ENCODE peak calls at places on chromosomes 7 and 10, in seven cellular contexts. U, Q, K, L, A, O and C are unnamed samples.

GRCh38 chr7:47375121-47375551 is 206.8 kb downstream of the TNS3 start:
- DNase-seq in U (peak), Q (peak), K (peak), L (no peak), A (no peak), O (peak), C (peak)

GRCh38 chr7:24566274-24566673 is 7.0 kb upstream of the PALS2 start:
- DNase-seq in U (no peak), Q (no peak), K (no peak), L (no peak), A (no peak), O (no peak), C (no peak)

GRCh38 chr10:31004611-31005193 is 27.0 kb downstream of the ZNF438 start:
- DNase-seq in U (peak), Q (peak), K (peak), L (no peak), A (no peak), O (peak), C (peak)

GRCh38 chr10:132526676-132527075 is 10.9 kb upstream of the INPP5A start:
- DNase-seq in U (peak), Q (peak), K (peak), L (no peak), A (no peak), O (peak), C (no peak)

GRCh38 chr10:5447071-5447470 is 34.7 kb downstream of the NET1 start:
- DNase-seq in U (peak), Q (peak), K (no peak), L (no peak), A (no peak), O (peak), C (peak)

GRCh38 chr10:12709516-12709915 is 292.0 kb downstream of the CCDC3 start:
- DNase-seq in U (peak), Q (no peak), K (peak), L (no peak), A (no peak), O (peak), C (peak)

GRCh38 chr10:95537543-95537930 is 23.6 kb downstream of the SORBS1 start:
- DNase-seq in U (no peak), Q (no peak), K (no peak), L (no peak), A (no peak), O (no peak), C (no peak)

GRCh38 chr7:27094304-27095049 is 1.3 kb downstream of the HOXA1 start:
- DNase-seq in U (no peak), Q (no peak), K (no peak), L (no peak), A (no peak), O (no peak), C (no peak)

GRCh38 chr10:30055094-30055701 is 4.2 kb downstream of the JCAD start:
- DNase-seq in U (peak), Q (peak), K (peak), L (no peak), A (no peak), O (peak), C (no peak)

GRCh38 chr10:30788307-30788706 is 158.8 kb upstream of the LYZL2 start:
- DNase-seq in U (no peak), Q (peak), K (peak), L (no peak), A (no peak), O (peak), C (peak)

GRCh38 chr10:29273478-29273877 is 15.4 kb upstream of the LYZL1 start:
- DNase-seq in U (no peak), Q (no peak), K (no peak), L (no peak), A (no peak), O (no peak), C (no peak)

DNA sequence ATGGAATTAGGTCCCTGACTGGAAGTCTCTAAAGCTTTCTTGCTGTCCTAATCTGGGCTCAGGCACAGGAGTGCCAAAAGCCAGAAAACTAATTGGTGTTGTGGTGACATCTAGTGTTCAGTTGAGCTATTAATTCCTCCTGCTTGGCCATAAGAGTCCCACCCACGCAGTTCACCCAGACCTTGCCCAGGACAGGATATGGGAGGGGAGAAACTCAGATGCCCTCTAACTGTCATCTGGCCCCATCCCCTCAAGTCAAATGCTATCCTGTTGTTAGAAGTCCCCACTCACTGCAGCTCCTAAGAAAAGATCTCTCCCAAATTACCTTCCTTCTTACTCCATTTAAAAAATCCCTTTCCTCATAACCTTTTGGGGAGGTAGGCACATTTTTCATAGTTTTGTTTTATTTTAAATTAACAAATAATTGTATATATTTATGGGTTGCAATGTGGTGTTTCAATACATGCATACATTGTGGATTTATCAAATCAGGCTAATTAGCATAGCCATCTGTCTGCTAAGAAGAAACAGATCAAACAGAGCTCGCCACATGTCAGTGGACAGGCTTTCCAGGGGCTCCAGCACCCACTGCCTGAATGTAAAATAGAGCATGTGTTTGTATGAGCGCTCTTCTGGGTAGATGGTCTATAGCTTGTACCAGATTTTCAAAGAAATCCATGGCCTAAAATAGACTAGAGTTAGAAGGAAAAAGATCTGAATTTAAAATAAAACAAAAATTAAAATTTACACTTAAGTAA is 84.0 kb downstream of the GSAP start:
- DNase-seq in U (peak), Q (peak), K (peak), L (peak), A (peak), O (peak), C (peak)
- H3K4me3 ChIP-seq in U (no peak), Q (no peak), K (no peak), L (no peak), A (no peak), O (no peak), C (no peak)

DNA sequence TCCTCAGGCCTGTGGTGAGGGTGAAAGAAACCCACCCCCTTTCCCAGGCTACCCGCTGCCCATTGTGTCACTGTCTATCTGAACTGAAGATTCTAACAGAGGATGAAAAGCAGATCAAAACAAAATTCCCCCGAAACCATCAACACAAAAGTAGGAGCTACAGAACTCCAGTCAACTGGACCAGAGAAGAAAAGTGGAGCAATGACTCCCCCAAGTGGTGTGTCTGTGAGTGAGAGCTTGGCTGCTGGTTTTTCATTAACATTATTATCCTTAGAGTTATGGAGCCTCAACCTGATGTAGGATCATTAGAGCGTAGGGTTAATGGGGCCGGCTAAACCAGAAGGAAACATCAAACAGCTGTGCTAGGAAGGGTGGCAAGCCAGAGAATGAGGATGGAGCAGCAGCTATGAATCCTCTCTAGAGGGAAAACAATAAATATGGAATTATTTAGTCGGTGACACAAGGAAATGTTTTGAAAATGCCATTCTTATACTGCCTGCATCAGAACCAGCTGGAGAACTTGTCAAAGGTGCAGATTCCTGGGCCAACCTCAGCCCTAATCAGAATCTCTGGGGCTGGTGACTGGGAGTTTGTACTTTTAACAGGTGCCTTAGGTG is 38.3 kb downstream of the AKR1B1 start:
- DNase-seq in U (peak), Q (peak), K (peak), L (peak), A (no peak), O (peak), C (peak)
- TF ChIP-seq CTCF in U (peak), Q (peak), K (peak), L (peak), A (peak), O (peak), C (peak)

DNA sequence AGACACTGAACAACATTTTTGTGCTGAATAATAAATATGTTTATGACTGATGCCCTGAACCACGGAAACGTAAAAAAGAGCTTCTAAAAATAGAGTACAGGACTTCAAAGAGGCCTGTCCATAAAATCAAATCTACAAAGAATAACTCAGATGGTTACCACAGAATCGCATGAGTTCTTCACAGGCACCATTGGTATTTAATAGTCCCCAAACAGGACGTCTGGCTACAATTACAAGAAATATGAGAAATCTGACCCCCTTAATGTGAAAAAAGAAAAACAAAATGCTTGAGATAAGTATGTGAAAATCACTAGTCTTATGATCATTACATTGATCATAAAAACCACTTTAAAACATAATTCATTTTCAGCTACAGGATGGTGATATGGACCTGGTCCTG is 20.8 kb downstream of the CYTH3 start:
- DNase-seq in U (peak), Q (peak), K (no peak), L (no peak), A (no peak), O (no peak), C (no peak)
- H3K4me3 ChIP-seq in U (no peak), Q (peak), K (no peak), L (no peak), A (no peak), O (no peak), C (no peak)

DNA sequence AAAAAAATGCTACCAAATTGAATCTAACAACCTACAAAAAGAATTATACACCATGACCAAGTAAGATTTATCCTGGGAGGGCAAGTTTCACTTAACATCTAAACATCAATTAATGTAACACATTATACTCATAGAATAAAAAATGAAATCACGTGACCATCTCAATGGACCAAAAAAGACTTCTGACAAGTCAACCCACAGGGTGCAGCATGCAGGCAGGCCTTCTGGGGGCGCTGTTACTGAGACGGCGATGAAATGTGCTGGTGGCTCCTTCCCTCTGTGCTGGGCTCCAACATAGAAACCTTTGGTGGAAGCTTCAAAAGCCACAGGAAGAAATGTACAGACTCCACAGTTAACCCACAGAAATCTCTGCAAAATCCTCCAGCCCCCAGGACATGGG is 103.1 kb downstream of the INHBA start:
- DNase-seq in U (no peak), Q (no peak), K (no peak), L (no peak), A (no peak), O (no peak), C (no peak)
- TF ChIP-seq CTCF in U (no peak), Q (no peak), K (no peak), L (no peak), A (no peak), O (no peak), C (no peak)

GRCh38 chr7:128353189-128353588 is 8.3 kb downstream of the PRRT4 start:
- DNase-seq in U (no peak), Q (no peak), K (no peak), L (no peak), A (no peak), O (no peak), C (no peak)

GRCh38 chr7:128352138-128352537 is 8.4 kb upstream of the RBM28 start:
- DNase-seq in U (peak), Q (no peak), K (peak), L (peak), A (peak), O (peak), C (no peak)

GRCh38 chr7:128351296-128352123 is 7.8 kb upstream of the RBM28 start:
- DNase-seq in U (no peak), Q (no peak), K (no peak), L (no peak), A (peak), O (peak), C (no peak)

GRCh38 chr7:128353610-128354009 is 7.9 kb downstream of the PRRT4 start:
- DNase-seq in U (no peak), Q (no peak), K (no peak), L (no peak), A (no peak), O (no peak), C (no peak)

DNA sequence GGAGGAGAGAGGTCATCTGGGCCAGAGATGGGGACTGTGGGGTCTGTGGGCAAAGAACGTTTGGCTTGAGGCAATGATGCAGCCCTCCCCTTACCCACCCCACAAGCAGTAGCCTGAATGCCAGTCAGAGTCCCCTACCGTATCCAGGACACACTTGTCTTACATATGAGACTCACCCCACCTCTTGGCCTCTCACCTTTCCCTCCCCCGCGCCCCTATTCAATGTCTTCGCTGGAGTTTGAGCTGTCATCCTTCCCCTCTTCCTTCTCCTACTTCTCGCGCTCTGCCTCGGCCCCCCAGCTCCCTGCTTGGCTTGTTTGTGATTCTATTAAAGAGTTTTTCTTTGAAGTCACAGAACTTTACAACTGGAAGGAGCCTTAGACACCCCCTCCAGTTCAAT is 8.9 kb downstream of the PRRT4 start:
- DNase-seq in U (no peak), Q (no peak), K (no peak), L (no peak), A (no peak), O (no peak), C (no peak)
- H3K4me3 ChIP-seq in U (no peak), Q (no peak), K (no peak), L (no peak), A (no peak), O (no peak), C (no peak)

GRCh38 chr7:117951285-117951684 is 78.0 kb upstream of the CTTNBP2 start:
- DNase-seq in U (no peak), Q (no peak), K (no peak), L (no peak), A (no peak), O (no peak), C (no peak)

GRCh38 chr7:117950601-117951278 is 77.5 kb upstream of the CTTNBP2 start:
- DNase-seq in U (no peak), Q (no peak), K (no peak), L (no peak), A (no peak), O (no peak), C (no peak)

GRCh38 chr7:117946201-117946633 is 73.0 kb upstream of the CTTNBP2 start:
- DNase-seq in U (no peak), Q (peak), K (no peak), L (no peak), A (no peak), O (no peak), C (no peak)

GRCh38 chr7:117951711-117952280 is 78.6 kb upstream of the CTTNBP2 start:
- DNase-seq in U (no peak), Q (no peak), K (no peak), L (no peak), A (no peak), O (no peak), C (no peak)

GRCh38 chr7:117949232-117949631 is 76.0 kb upstream of the CTTNBP2 start:
- DNase-seq in U (no peak), Q (peak), K (no peak), L (no peak), A (no peak), O (no peak), C (no peak)
- TF ChIP-seq CTCF in U (no peak), Q (no peak), K (no peak), L (no peak), A (no peak), O (no peak), C (peak)

GRCh38 chr7:107998660-107999480 is 4.1 kb downstream of the LAMB1 start:
- DNase-seq in U (no peak), Q (no peak), K (no peak), L (no peak), A (no peak), O (no peak), C (no peak)
- H3K4me3 ChIP-seq in U (no peak), Q (peak), K (peak), L (peak), A (no peak), O (no peak), C (peak)